ENCODE peak calls at places on chromosomes 7 and 10, in nine cellular contexts. One of them, this sample, is unnamed.

GRCh38 chr10:28778524-28778923 is 101.2 kb downstream of the BAMBI start:
- DNase-seq in astrocyte of the spinal cord: no peak
- DNase-seq in IMR-90: peak; percentile 13
- DNase-seq in COR-L47: no peak
- DNase-seq in amniotic stem cell: no peak
- DNase-seq in lung: no peak
- DNase-seq in psoas muscle: no peak
- DNase-seq in adrenal gland: no peak
- DNase-seq in T-helper 17 cell: no peak
- DNase-seq in this sample: no peak

GRCh38 chr10:5447071-5447470 is 34.7 kb downstream of the NET1 start:
- DNase-seq in astrocyte of the spinal cord: no peak
- DNase-seq in IMR-90: peak; percentile 46
- DNase-seq in COR-L47: no peak
- DNase-seq in amniotic stem cell: no peak
- DNase-seq in lung: no peak
- DNase-seq in psoas muscle: no peak
- DNase-seq in adrenal gland: no peak
- DNase-seq in T-helper 17 cell: no peak
- DNase-seq in this sample: no peak

GRCh38 chr10:122648599-122649428 is 50.8 kb downstream of the C10orf120 start:
- DNase-seq in astrocyte of the spinal cord: peak; percentile 26
- DNase-seq in IMR-90: peak; percentile 31
- DNase-seq in COR-L47: peak; percentile 36
- DNase-seq in amniotic stem cell: no peak
- DNase-seq in lung: peak; percentile 57
- DNase-seq in psoas muscle: peak; percentile 29
- DNase-seq in adrenal gland: peak; percentile 71
- DNase-seq in T-helper 17 cell: no peak
- DNase-seq in this sample: peak; percentile 54

GRCh38 chr7:146864644-146865043 is 748.0 kb downstream of the CNTNAP2 start:
- DNase-seq in astrocyte of the spinal cord: no peak
- DNase-seq in IMR-90: no peak
- DNase-seq in COR-L47: no peak
- DNase-seq in amniotic stem cell: no peak
- DNase-seq in lung: no peak
- DNase-seq in psoas muscle: no peak
- DNase-seq in adrenal gland: no peak
- DNase-seq in T-helper 17 cell: no peak
- DNase-seq in this sample: no peak

GRCh38 chr7:82534687-82535086 is 91.1 kb upstream of the CACNA2D1 start:
- DNase-seq in astrocyte of the spinal cord: peak; percentile 42
- DNase-seq in IMR-90: peak; percentile 70
- DNase-seq in COR-L47: no peak
- DNase-seq in amniotic stem cell: peak; percentile 17
- DNase-seq in lung: no peak
- DNase-seq in psoas muscle: no peak
- DNase-seq in adrenal gland: peak; percentile 57
- DNase-seq in T-helper 17 cell: no peak
- DNase-seq in this sample: no peak

GRCh38 chr10:65341323-65341922 is 1584.4 kb upstream of the LRRTM3 start:
- DNase-seq in astrocyte of the spinal cord: peak; percentile 70
- DNase-seq in IMR-90: no peak
- DNase-seq in COR-L47: no peak
- DNase-seq in amniotic stem cell: no peak
- DNase-seq in lung: no peak
- DNase-seq in psoas muscle: no peak
- DNase-seq in adrenal gland: peak; percentile 59
- DNase-seq in T-helper 17 cell: no peak
- DNase-seq in this sample: no peak

GRCh38 chr10:98458812-98459211 is 12.1 kb upstream of the HPS1 start:
- DNase-seq in astrocyte of the spinal cord: no peak
- DNase-seq in IMR-90: no peak
- DNase-seq in COR-L47: no peak
- DNase-seq in amniotic stem cell: no peak
- DNase-seq in lung: no peak
- DNase-seq in psoas muscle: no peak
- DNase-seq in adrenal gland: no peak
- DNase-seq in T-helper 17 cell: no peak
- DNase-seq in this sample: no peak

GRCh38 chr10:117365612-117366011 is 9.6 kb downstream of the PDZD8 start:
- DNase-seq in astrocyte of the spinal cord: no peak
- DNase-seq in IMR-90: no peak
- DNase-seq in COR-L47: no peak
- DNase-seq in amniotic stem cell: no peak
- DNase-seq in lung: peak; percentile 50
- DNase-seq in psoas muscle: no peak
- DNase-seq in adrenal gland: no peak
- DNase-seq in T-helper 17 cell: no peak
- DNase-seq in this sample: no peak

GRCh38 chr10:80529604-80530003 is 8.1 kb upstream of the SH2D4B start:
- DNase-seq in astrocyte of the spinal cord: no peak
- DNase-seq in IMR-90: peak; percentile 22
- DNase-seq in COR-L47: no peak
- DNase-seq in amniotic stem cell: no peak
- DNase-seq in lung: no peak
- DNase-seq in psoas muscle: no peak
- DNase-seq in adrenal gland: no peak
- DNase-seq in T-helper 17 cell: no peak
- DNase-seq in this sample: no peak

GRCh38 chr10:102975483-102976057 is 57.5 kb downstream of the CNNM2 start:
- DNase-seq in astrocyte of the spinal cord: no peak
- DNase-seq in IMR-90: no peak
- DNase-seq in COR-L47: no peak
- DNase-seq in amniotic stem cell: no peak
- DNase-seq in lung: no peak
- DNase-seq in psoas muscle: no peak
- DNase-seq in adrenal gland: no peak
- DNase-seq in T-helper 17 cell: no peak
- DNase-seq in this sample: no peak

GRCh38 chr10:5592070-5592469 is 67.3 kb downstream of the CALML3 start:
- DNase-seq in astrocyte of the spinal cord: no peak
- DNase-seq in IMR-90: no peak
- DNase-seq in COR-L47: no peak
- DNase-seq in amniotic stem cell: no peak
- DNase-seq in lung: no peak
- DNase-seq in psoas muscle: no peak
- DNase-seq in adrenal gland: no peak
- DNase-seq in T-helper 17 cell: no peak
- DNase-seq in this sample: no peak

GRCh38 chr7:128112781-128113221 is 81.6 kb upstream of the LRRC4 start:
- DNase-seq in astrocyte of the spinal cord: no peak
- DNase-seq in IMR-90: no peak
- DNase-seq in COR-L47: no peak
- DNase-seq in amniotic stem cell: no peak
- DNase-seq in lung: no peak
- DNase-seq in psoas muscle: no peak
- DNase-seq in adrenal gland: peak; percentile 51
- DNase-seq in T-helper 17 cell: no peak
- DNase-seq in this sample: no peak